ENCODE peak calls at places on chromosomes 3 and 15, in four cellular contexts. X is HT1080; S is central memory CD8-positive, alpha-beta T cell; C is mucosa of descending colon. K is an unnamed sample.

GRCh38 chr3:45690331-45691035 is 1.3 kb downstream of the SACM1L start:
- DNase-seq in S (no peak), X (peak; percentile 26), C (no peak), K (peak; percentile 80)

GRCh38 chr15:55897560-55898336 is 95.7 kb downstream of the NEDD4 start:
- DNase-seq in X (peak; percentile 51), S (no peak), C (peak; percentile 68), K (no peak)

GRCh38 chr3:158314426-158315357 is 204.8 kb downstream of the RSRC1 start:
- DNase-seq in S (no peak), C (no peak), X (no peak), K (no peak)

GRCh38 chr15:95741830-95742229 is 588.7 kb upstream of the NR2F2 start:
- DNase-seq in X (no peak), S (no peak), C (no peak), K (no peak)

GRCh38 chr3:183892610-183893214 is 8.0 kb upstream of the PARL start:
- DNase-seq in C (peak; percentile 59), X (no peak), S (no peak), K (no peak)

GRCh38 chr15:22959451-22960101 is 20.6 kb downstream of the CYFIP1 start:
- DNase-seq in C (no peak), S (no peak), X (no peak), K (no peak)

GRCh38 chr15:80445300-80446041 is 41.3 kb downstream of the ARNT2 start:
- DNase-seq in C (no peak), S (no peak), X (no peak), K (no peak)

GRCh38 chr15:101442272-101442671 is 47.2 kb downstream of the PCSK6 start:
- DNase-seq in S (no peak), X (no peak), C (no peak), K (no peak)

GRCh38 chr15:46900992-46901391 is 816.3 kb upstream of the SEMA6D start:
- DNase-seq in C (no peak), S (no peak), X (peak; percentile 30), K (no peak)

K was measured in MV-4-11.